ENCODE peak calls at places on chromosomes 1 and 21, in seven cellular contexts. I is HepG2, N is Panc1, J is GM12878, H is SK-N-SH, E is K562, X is H1. G is an unnamed sample.

GRCh38 chr1:111052246-111052645 is 87.6 kb downstream of the DRAM2 start:
- DNase-seq in J (no peak), H (no peak), X (no peak), N (no peak), I (no peak), E (no peak), G (no peak)

GRCh38 chr1:16385659-16386453 is 18.8 kb downstream of the SZRD1 start:
- DNase-seq in J (no peak), X (no peak), I (no peak), E (no peak), H (no peak), N (no peak), G (no peak)

GRCh38 chr1:93804412-93804811 is 74.6 kb downstream of the DNTTIP2 start:
- DNase-seq in N (no peak), E (no peak), I (no peak), X (no peak), J (no peak), H (no peak), G (no peak)

GRCh38 chr1:117312453-117313138 is 54.7 kb upstream of the MAN1A2 start:
- DNase-seq in N (peak), H (no peak), X (no peak), I (peak), J (no peak), E (peak), G (peak)

GRCh38 chr1:21263653-21264225 is 26.5 kb downstream of the ECE1 start:
- DNase-seq in N (no peak), X (no peak), I (no peak), J (no peak), E (no peak), H (no peak), G (no peak)

GRCh38 chr1:56508523-56508983 is 70.8 kb downstream of the PLPP3 start:
- DNase-seq in J (no peak), N (no peak), H (no peak), E (no peak), I (peak), X (no peak), G (no peak)

GRCh38 chr1:37931148-37931492 is 15.7 kb downstream of the INPP5B start:
- DNase-seq in E (peak), X (no peak), I (no peak), N (no peak), J (no peak), H (no peak), G (no peak)

GRCh38 chr1:248847181-248847955 is 9.3 kb downstream of the ZNF672 start:
- DNase-seq in N (no peak), J (no peak), X (no peak), H (no peak), I (no peak), E (no peak), G (no peak)

DNA sequence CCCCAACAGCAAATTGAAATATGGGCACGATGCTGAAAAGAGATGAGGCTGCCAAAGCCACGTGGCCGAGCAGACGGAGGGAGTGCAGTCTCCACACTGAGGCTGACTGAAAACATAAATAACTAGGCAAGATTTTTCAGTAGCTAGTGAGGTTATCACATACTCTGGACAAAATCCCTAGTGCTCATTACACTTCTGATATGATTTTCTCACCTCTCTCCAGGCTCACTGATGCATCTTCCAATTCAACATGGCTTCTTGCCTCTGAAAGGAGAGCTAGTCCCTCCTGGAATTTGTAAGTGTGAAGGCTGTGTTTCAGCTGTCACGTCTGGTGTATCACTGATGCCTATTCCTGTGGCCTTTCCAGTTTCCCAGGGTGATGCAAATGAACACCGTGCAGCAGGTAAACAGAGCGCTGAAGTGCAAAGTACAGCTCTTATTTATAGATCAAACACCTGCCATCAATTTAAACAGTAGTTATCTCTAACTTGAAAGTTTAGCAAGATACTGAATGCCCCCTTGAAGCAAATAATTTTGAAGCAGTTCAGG is 656.1 kb downstream of the KIF26B start:
- DNase-seq in H (no peak), E (no peak), J (peak), N (no peak), I (peak), X (no peak), G (no peak)
- TF ChIP-seq SIN3A in H (no peak), E (no peak), J (no peak), N (no peak), I (no peak), X (no peak), G (no peak)

GRCh38 chr1:70706381-70707173 is 295.5 kb downstream of the CTH start:
- DNase-seq in E (no peak), N (no peak), J (no peak), I (no peak), H (no peak), X (peak), G (no peak)
- TF ChIP-seq POLR2AphosphoS5 in E (no peak), N (no peak), J (no peak), I (no peak), H (no peak), X (peak), G (no peak)

GRCh38 chr1:221230605-221231004 is 351.4 kb downstream of the HLX start:
- DNase-seq in E (no peak), I (no peak), H (no peak), X (no peak), N (no peak), J (no peak), G (no peak)
- TF ChIP-seq SIN3A in E (no peak), I (no peak), H (no peak), X (no peak), N (no peak), J (no peak), G (no peak)

GRCh38 chr1:238281418-238281817 is 390.7 kb upstream of the ZP4 start:
- DNase-seq in I (no peak), N (no peak), H (no peak), X (no peak), E (no peak), J (no peak), G (no peak)

GRCh38 chr1:238279694-238280380 is 389.1 kb upstream of the ZP4 start:
- DNase-seq in N (no peak), H (no peak), X (no peak), E (no peak), I (no peak), J (no peak), G (no peak)
- TF ChIP-seq POLR2AphosphoS5 in N (no peak), H (no peak), X (no peak), E (no peak), I (no peak), J (no peak), G (no peak)

DNA sequence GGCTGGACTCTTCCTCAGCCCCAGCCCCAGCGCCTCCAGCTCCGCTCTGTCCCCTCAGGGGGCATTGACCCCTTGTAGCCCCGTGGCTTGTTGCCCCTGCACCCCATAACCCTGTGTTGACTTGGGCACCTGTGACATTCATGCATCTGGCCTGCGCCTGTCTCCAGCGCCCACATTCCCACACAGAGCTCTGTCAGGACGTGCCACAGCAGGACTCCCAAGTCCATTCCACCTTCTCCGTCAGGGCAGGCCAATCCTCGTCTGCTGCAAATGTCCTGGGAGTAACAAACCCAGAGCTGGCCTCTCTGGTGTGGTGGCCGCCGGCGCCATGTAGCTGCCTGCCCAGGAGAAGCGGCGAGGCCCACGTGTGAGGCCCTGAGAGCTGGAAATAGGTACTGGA is 60.6 kb downstream of the AGPAT3 start:
- DNase-seq in J (no peak), I (no peak), N (no peak), H (no peak), X (no peak), E (no peak), G (no peak)
- TF ChIP-seq SIN3A in J (no peak), I (no peak), N (no peak), H (no peak), X (no peak), E (no peak), G (no peak)

GRCh38 chr21:27713159-27714109 is 746.5 kb upstream of the ADAMTS5 start:
- DNase-seq in X (no peak), N (no peak), H (no peak), E (no peak), J (no peak), I (no peak), G (no peak)
- TF ChIP-seq POLR2AphosphoS5 in X (no peak), N (no peak), H (no peak), E (no peak), J (no peak), I (no peak), G (no peak)

DNA sequence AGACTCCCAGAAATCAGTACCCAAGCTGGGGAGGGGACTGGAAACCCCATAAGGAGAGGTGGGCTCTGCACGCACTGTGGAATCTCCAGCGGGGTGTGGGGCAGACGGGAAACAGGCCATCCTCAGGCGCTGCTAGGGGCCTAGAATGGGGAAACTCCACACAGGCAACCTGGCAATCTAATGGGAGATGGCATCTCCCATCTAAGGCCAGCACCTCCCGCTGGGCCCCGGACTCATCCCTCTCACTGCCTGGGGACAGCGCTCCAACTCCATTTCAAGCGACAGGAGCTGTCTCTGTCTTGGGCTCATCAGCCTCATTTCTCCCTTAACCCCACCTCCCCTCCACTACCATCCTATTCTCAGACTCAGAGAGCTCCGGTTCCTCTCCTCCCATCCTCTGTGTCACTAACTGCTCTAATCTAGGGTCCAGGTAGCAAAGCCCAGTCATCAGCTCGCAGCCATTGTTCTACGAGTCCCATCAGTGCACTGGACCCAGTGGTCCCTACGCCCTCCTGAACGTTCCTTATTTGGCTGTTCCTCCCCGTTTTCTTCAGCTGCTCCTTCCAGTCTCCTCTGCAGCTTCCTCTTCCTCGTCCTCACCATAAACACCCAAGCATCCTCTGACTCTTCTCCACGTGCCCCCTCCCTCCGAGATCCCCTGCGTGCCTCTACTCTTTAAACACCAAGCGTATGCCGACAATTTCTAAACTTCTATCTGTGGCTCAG is 93.3 kb upstream of the CASZ1 start:
- DNase-seq in J (no peak), E (no peak), I (no peak), N (no peak), X (no peak), H (peak), G (no peak)
- TF ChIP-seq SIN3A in J (no peak), E (no peak), I (no peak), N (no peak), X (no peak), H (no peak), G (no peak)

G was measured in HCT116.